ENCODE peak calls at places on chromosome 5, in four cellular contexts. N, Q, D and J are unnamed samples.

GRCh38 chr5:150562832-150563231 is 54.9 kb downstream of the NDST1 start:
- DNase-seq in N (no peak), Q (no peak), D (no peak), J (no peak)

GRCh38 chr5:87403899-87404298 is 8.8 kb downstream of the CCNH start:
- DNase-seq in N (no peak), Q (no peak), D (no peak), J (no peak)

GRCh38 chr5:124700930-124701458 is 45.4 kb downstream of the ZNF608 start:
- DNase-seq in N (no peak), Q (no peak), D (no peak), J (no peak)

GRCh38 chr5:142636698-142637324 is 49.1 kb downstream of the FGF1 start:
- DNase-seq in N (no peak), Q (no peak), D (no peak), J (no peak)

GRCh38 chr5:168244838-168245555 is 46.4 kb upstream of the WWC1 start:
- DNase-seq in N (no peak), Q (peak; percentile 66), D (no peak), J (no peak)

GRCh38 chr5:5403736-5404135 is 18.7 kb upstream of the ICE1 start:
- DNase-seq in N (no peak), Q (no peak), D (no peak), J (no peak)

GRCh38 chr5:123444016-123444415 is 20.8 kb upstream of the CEP120 start:
- DNase-seq in N (no peak), Q (no peak), D (no peak), J (no peak)

GRCh38 chr5:110338336-110339083 is 388.0 kb downstream of the TMEM232 start:
- DNase-seq in N (no peak), Q (no peak), D (no peak), J (no peak)